ENCODE peak calls at places on chromosomes 11 and 22, in nine cellular contexts. H is Peyer's patch, J is tibial nerve, W is stomach, U is heart left ventricle, F is NB4, T is GM12892, E is K562, P is IMR-90. S is an unnamed sample.

GRCh38 chr11:29260939-29261705 is 755.7 kb downstream of the KCNA4 start:
- DNase-seq in E (no peak), F (no peak), J (no peak), T (no peak), P (peak; percentile 86), W (no peak), U (no peak), H (no peak), S (peak; percentile 15)

GRCh38 chr11:36296925-36297604 is 977 bp downstream of the PRR5L start:
- DNase-seq in P (peak; percentile 61), H (no peak), U (no peak), W (no peak), J (peak; percentile 43), F (peak; percentile 30), T (no peak), E (no peak), S (no peak)

GRCh38 chr11:130209128-130209932 is 49.7 kb downstream of the ST14 start:
- DNase-seq in F (no peak), T (no peak), E (no peak), U (no peak), J (no peak), H (peak; percentile 44), W (peak; percentile 24), P (no peak), S (no peak)

GRCh38 chr11:69943066-69943465 is 123.8 kb upstream of the FGF3 start:
- DNase-seq in T (no peak), U (no peak), J (no peak), F (no peak), E (peak; percentile 53), P (no peak), W (peak; percentile 34), H (peak; percentile 42), S (peak; percentile 51)

GRCh38 chr11:77113382-77114088 is 10.9 kb downstream of the OMP start:
- DNase-seq in P (peak; percentile 38), T (no peak), F (peak; percentile 38), J (peak; percentile 45), E (peak; percentile 58), W (peak; percentile 55), H (peak; percentile 69), U (no peak), S (peak; percentile 82)

GRCh38 chr11:38019072-38019775 is 1421.2 kb upstream of the RAG2 start:
- DNase-seq in F (peak; percentile 7), P (no peak), J (no peak), T (no peak), E (no peak), W (no peak), U (no peak), H (no peak), S (peak; percentile 1)

GRCh38 chr11:12287374-12288211 is 89.8 kb upstream of the PARVA start:
- DNase-seq in J (peak; percentile 60), E (peak; percentile 55), T (no peak), U (peak; percentile 80), W (peak; percentile 26), H (no peak), F (peak; percentile 20), P (peak; percentile 99), S (peak; percentile 97)

GRCh38 chr22:45548991-45549736 is 46.5 kb downstream of the FBLN1 start:
- DNase-seq in T (no peak), H (peak; percentile 54), W (peak; percentile 46), F (peak; percentile 45), P (peak; percentile 94), J (peak; percentile 40), E (peak; percentile 49), U (peak; percentile 52), S (peak; percentile 90)

GRCh38 chr11:34139346-34139745 is 33.9 kb downstream of the NAT10 start:
- DNase-seq in F (no peak), E (no peak), W (no peak), H (no peak), P (no peak), U (no peak), J (no peak), T (no peak), S (no peak)

GRCh38 chr11:2992234-2992999 is at the start of gene NAP1L4:
- DNase-seq in T (peak; percentile 99), H (peak; percentile 98), U (peak; percentile 98), W (peak; percentile 98), P (peak; percentile 95), J (peak; percentile 95), F (peak; percentile 98), E (peak; percentile 99), S (peak; percentile 98)

GRCh38 chr22:40597541-40598453 is 38.7 kb downstream of the MRTFA start:
- DNase-seq in U (no peak), F (no peak), J (no peak), T (no peak), E (no peak), W (peak; percentile 29), H (no peak), P (peak; percentile 41), S (no peak)

GRCh38 chr22:40212126-40212525 is 34.4 kb downstream of the TNRC6B start:
- DNase-seq in T (no peak), U (no peak), J (no peak), H (no peak), W (no peak), P (no peak), E (no peak), F (no peak), S (no peak)

GRCh38 chr22:38841211-38841610 is 2.6 kb downstream of the NPTXR start:
- DNase-seq in H (no peak), E (no peak), P (no peak), F (no peak), W (peak; percentile 69), J (no peak), U (no peak), T (no peak), S (no peak)

GRCh38 chr22:21938071-21938822 is 14.4 kb downstream of the PPM1F start:
- DNase-seq in J (peak; percentile 93), H (peak; percentile 97), U (peak; percentile 95), P (peak; percentile 83), E (peak; percentile 100), T (peak; percentile 94), F (peak; percentile 96), W (peak; percentile 95), S (peak; percentile 85)
- TF ChIP-seq POLR2A in J (no peak), H (no peak), U (peak; percentile 64), P (no peak), E (no peak), T (peak; percentile 73), F (no peak), W (no peak), S (peak; percentile 38)

DNA sequence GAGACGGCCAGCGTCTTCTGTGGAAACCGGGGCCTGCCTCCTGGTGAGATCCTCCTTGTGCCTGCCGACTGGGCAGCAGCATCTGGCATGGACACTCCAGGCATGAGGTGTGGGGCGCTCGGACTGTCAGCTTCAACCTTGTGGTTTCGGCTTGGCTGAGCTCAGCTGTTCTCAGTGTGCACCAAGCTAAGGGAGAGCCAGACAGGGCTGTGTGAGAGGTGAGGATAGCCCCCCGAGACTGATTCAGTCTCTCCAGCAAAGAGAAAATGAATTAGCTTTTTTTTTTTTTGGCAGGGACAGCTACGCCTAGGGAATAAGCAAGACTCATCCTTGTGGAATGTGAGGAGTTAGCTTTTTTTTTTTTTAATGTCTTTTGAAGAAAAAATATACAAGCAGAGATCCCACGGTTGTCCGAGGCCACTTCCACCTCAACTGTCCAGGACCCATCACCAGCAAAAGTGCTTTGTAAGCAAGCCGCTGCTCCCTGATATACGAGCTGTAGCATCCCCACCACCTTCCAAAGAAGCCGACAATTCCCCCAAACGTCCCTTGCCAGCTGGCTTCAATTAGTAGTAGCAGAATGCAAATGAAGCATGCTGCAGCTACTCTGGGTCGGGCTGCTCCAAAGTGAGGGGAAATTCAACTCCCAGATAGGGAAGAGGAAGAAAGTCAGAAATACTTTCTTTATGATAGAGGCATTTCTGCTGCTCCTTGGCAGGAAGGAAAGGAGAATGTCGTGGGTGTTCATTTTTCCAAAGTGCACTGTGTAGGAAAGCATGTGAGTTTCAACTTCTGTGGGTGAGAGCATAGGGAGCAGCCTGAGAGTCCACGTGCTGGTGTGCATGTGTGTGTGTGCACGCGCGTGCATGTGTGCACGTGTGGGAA is 9.8 kb upstream of the THY1 start:
- DNase-seq in U (no peak), E (no peak), W (no peak), T (no peak), J (no peak), F (no peak), H (no peak), P (peak; percentile 77), S (no peak)
- TF ChIP-seq POLR2A in U (no peak), E (no peak), W (no peak), T (no peak), J (no peak), F (no peak), H (no peak), P (no peak), S (no peak)

DNA sequence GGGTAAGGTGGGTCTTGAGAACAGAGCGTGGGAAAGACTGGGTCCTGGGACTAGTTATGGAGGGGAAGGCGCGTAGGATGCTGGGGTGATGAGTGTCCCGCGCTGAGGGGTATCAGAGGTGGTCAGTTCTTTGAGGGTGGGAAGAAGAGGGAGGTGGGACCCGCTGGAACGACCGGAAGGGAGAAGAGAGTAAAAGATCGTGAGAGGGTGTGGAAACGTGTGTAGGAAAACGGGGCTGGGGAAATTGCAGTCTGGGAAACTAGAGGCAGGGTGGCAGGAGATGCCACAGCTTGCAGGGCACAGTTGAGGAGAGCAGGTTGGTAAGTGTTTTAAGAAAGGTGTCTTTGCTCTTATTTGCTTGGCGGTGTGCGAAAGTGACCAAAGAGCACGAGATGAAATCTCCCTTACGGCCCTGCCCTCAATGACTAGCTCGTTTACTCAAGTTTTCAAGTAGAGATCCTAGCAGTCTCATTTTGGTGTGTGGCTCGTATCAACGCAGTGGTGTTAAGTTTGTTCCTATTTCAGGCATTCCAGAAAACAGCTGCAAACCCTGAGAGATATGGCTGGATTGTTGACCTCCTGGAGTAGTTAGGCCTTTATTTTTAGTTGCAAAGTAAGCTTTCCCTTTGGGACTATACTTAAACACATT is 585 bp downstream of the STT3A start:
- DNase-seq in U (no peak), T (no peak), F (no peak), E (peak; percentile 66), J (no peak), H (no peak), P (peak; percentile 46), W (no peak), S (peak; percentile 42)
- TF ChIP-seq POLR2A in U (no peak), T (no peak), F (no peak), E (peak; percentile 52), J (no peak), H (no peak), P (no peak), W (no peak), S (peak; percentile 3)

GRCh38 chr11:65316979-65317786 is 2.5 kb downstream of the CDC42EP2 start:
- DNase-seq in H (peak; percentile 85), F (no peak), U (peak; percentile 91), P (peak; percentile 84), E (peak; percentile 48), J (peak; percentile 54), W (peak; percentile 74), T (no peak), S (no peak)

GRCh38 chr11:65314501-65315203 is at the start of gene CDC42EP2:
- DNase-seq in T (peak; percentile 91), W (peak; percentile 91), H (peak; percentile 96), P (peak; percentile 80), F (peak; percentile 81), U (peak; percentile 90), E (peak; percentile 92), J (peak; percentile 80), S (peak; percentile 84)

GRCh38 chr11:65315866-65316233 is 1.2 kb downstream of the CDC42EP2 start:
- DNase-seq in H (no peak), E (no peak), U (no peak), W (no peak), T (no peak), P (no peak), J (no peak), F (no peak), S (no peak)

GRCh38 chr11:65316311-65316978 is 1.8 kb downstream of the CDC42EP2 start:
- DNase-seq in J (peak; percentile 53), W (no peak), E (peak; percentile 37), F (peak; percentile 44), H (no peak), T (no peak), U (peak; percentile 66), P (peak; percentile 97), S (no peak)

GRCh38 chr11:65315204-65315865 is 669 bp downstream of the CDC42EP2 start:
- DNase-seq in U (peak; percentile 81), P (peak; percentile 68), E (peak; percentile 90), J (peak; percentile 72), F (peak; percentile 83), W (peak; percentile 77), T (peak; percentile 82), H (peak; percentile 92), S (peak; percentile 78)
- TF ChIP-seq POLR2A in U (peak; percentile 18), P (peak; percentile 25), E (no peak), J (no peak), F (no peak), W (no peak), T (no peak), H (no peak), S (no peak)